ENCODE peak calls at places on chromosomes 1 and 21, in four cellular contexts. F is HepG2, B is HCT116, Z is SK-N-SH. L is an unnamed sample.

GRCh38 chr1:37035014-37035686 is 835 bp upstream of the GRIK3 start:
- DNase-seq in F (no peak), B (no peak), Z (no peak), L (no peak)

GRCh38 chr1:89894210-89894668 is 73.4 kb downstream of the LRRC8D start:
- DNase-seq in F (no peak), B (no peak), Z (no peak), L (no peak)

GRCh38 chr1:196607940-196608339 is 300 bp downstream of the KCNT2 start:
- DNase-seq in F (no peak), B (no peak), Z (peak; percentile 32), L (no peak)

GRCh38 chr1:227058321-227058751 is 118.2 kb downstream of the COQ8A start:
- DNase-seq in F (no peak), B (no peak), Z (no peak), L (no peak)

GRCh38 chr21:27476696-27477095 is 509.8 kb upstream of the ADAMTS5 start:
- DNase-seq in F (no peak), B (no peak), Z (peak; percentile 23), L (no peak)

GRCh38 chr1:173134800-173135199 is 72.3 kb downstream of the TNFSF4 start:
- DNase-seq in F (no peak), B (no peak), Z (no peak), L (no peak)

GRCh38 chr1:235327559-235328270 is at the start of gene ARID4B:
- DNase-seq in F (no peak), B (no peak), Z (peak; percentile 95), L (no peak)

GRCh38 chr1:42866549-42866948 is 20.1 kb downstream of the ZNF691 start:
- DNase-seq in F (no peak), B (no peak), Z (no peak), L (no peak)

GRCh38 chr1:203480525-203481084 is 5.0 kb downstream of the PRELP start:
- DNase-seq in F (no peak), B (peak; percentile 21), Z (peak; percentile 68), L (peak; percentile 86)

GRCh38 chr1:200118779-200119505 is 91.4 kb downstream of the NR5A2 start:
- DNase-seq in F (no peak), B (no peak), Z (no peak), L (no peak)

GRCh38 chr21:31107871-31108270 is 69.6 kb upstream of the KRTAP19-8 start:
- DNase-seq in F (no peak), B (no peak), Z (no peak), L (no peak)

GRCh38 chr1:39876136-39876535 is 7.2 kb downstream of the TRIT1 start:
- DNase-seq in F (no peak), B (no peak), Z (no peak), L (no peak)

GRCh38 chr1:41359211-41360073 is 1.8 kb upstream of the FOXO6 start:
- DNase-seq in F (no peak), B (no peak), Z (no peak), L (no peak)

GRCh38 chr1:111563619-111564018 is 56.0 kb upstream of the RAP1A start:
- DNase-seq in F (no peak), B (peak; percentile 22), Z (no peak), L (no peak)

GRCh38 chr21:27421654-27422053 is 454.8 kb upstream of the ADAMTS5 start:
- DNase-seq in F (no peak), B (no peak), Z (no peak), L (no peak)

GRCh38 chr21:42514883-42515228 is 1.2 kb downstream of the SLC37A1 start:
- DNase-seq in F (no peak), B (no peak), Z (no peak), L (no peak)

GRCh38 chr1:116382321-116382720 is 9.3 kb downstream of the ATP1A1 start:
- DNase-seq in F (peak; percentile 22), B (no peak), Z (no peak), L (no peak)

GRCh38 chr1:87683557-87683956 is 354.9 kb downstream of the LMO4 start:
- DNase-seq in F (no peak), B (no peak), Z (no peak), L (no peak)

GRCh38 chr1:178134061-178134460 is 40.2 kb downstream of the RASAL2 start:
- DNase-seq in F (no peak), B (no peak), Z (no peak), L (no peak)

GRCh38 chr1:17239420-17239819 is 9.5 kb upstream of the PADI3 start:
- DNase-seq in F (peak; percentile 45), B (peak; percentile 98), Z (peak; percentile 87), L (peak; percentile 85)

GRCh38 chr1:12153181-12153785 is 13.5 kb upstream of the TNFRSF1B start:
- DNase-seq in F (no peak), B (no peak), Z (no peak), L (no peak)

GRCh38 chr21:32278068-32278467 is 781 bp downstream of the MIS18A start:
- DNase-seq in F (no peak), B (no peak), Z (peak; percentile 38), L (no peak)

GRCh38 chr1:66840929-66841328 is 39.9 kb upstream of the INSL5 start:
- DNase-seq in F (no peak), B (no peak), Z (no peak), L (no peak)

GRCh38 chr1:102891868-102892625 is 216.3 kb downstream of the COL11A1 start:
- DNase-seq in F (no peak), B (no peak), Z (no peak), L (no peak)

GRCh38 chr1:246728311-246728710 is 4.1 kb downstream of the SCCPDH start:
- DNase-seq in F (no peak), B (no peak), Z (no peak), L (no peak)

GRCh38 chr1:97190326-97190725 is 468.7 kb downstream of the PTBP2 start:
- DNase-seq in F (no peak), B (no peak), Z (no peak), L (no peak)

GRCh38 chr1:93433407-93433961 is 14.4 kb upstream of the FNBP1L start:
- DNase-seq in F (no peak), B (no peak), Z (no peak), L (no peak)

GRCh38 chr21:24375201-24375600 is 1232.1 kb downstream of the MRPL39 start:
- DNase-seq in F (no peak), B (no peak), Z (no peak), L (no peak)

GRCh38 chr1:94925561-94926364 is 1.1 kb downstream of the CNN3 start:
- DNase-seq in F (peak; percentile 89), B (peak; percentile 72), Z (peak; percentile 74), L (no peak)

GRCh38 chr1:94772230-94772641 is 47.9 kb upstream of the SLC44A3 start:
- DNase-seq in F (no peak), B (no peak), Z (no peak), L (no peak)

GRCh38 chr1:220768127-220768601 is 18.5 kb upstream of the MTARC1 start:
- DNase-seq in F (peak; percentile 85), B (no peak), Z (no peak), L (no peak)

GRCh38 chr1:24124980-24125379 is 13.0 kb upstream of the MYOM3 start:
- DNase-seq in F (no peak), B (no peak), Z (no peak), L (no peak)
- TF ChIP-seq ELF1 in F (no peak), B (no peak), Z (no peak), L (no peak)

GRCh38 chr1:222416001-222416791 is 131.7 kb downstream of the HHIPL2 start:
- DNase-seq in F (no peak), B (no peak), Z (no peak), L (no peak)
- TF ChIP-seq ELF1 in F (no peak), B (no peak), Z (no peak), L (no peak)

GRCh38 chr1:184867866-184868585 is 106.3 kb downstream of the NIBAN1 start:
- DNase-seq in F (no peak), B (no peak), Z (no peak), L (no peak)
- TF ChIP-seq ELF1 in F (no peak), B (no peak), Z (no peak), L (no peak)

GRCh38 chr1:204672482-204673216 is 12.9 kb downstream of the LRRN2 start:
- DNase-seq in F (no peak), B (no peak), Z (no peak), L (peak; percentile 98)
- TF ChIP-seq ELF1 in F (no peak), B (no peak), Z (no peak), L (no peak)

L was measured in K562.